ENCODE peak calls at places on chromosomes 3 and 15, in four cellular contexts. M, K, U and J are unnamed samples.

GRCh38 chr15:90637693-90638092 is 79.5 kb upstream of the BLM start:
- DNase-seq in M (no peak), U (peak), K (no peak), J (no peak)

GRCh38 chr3:111577798-111578685 is 17.1 kb downstream of the ZBED2 start:
- DNase-seq in U (peak), K (peak), M (peak), J (peak)

GRCh38 chr3:9500108-9501050 is 53.2 kb downstream of the LHFPL4 start:
- DNase-seq in U (no peak), K (peak), M (no peak), J (no peak)

GRCh38 chr15:66999601-67000000 is 65.8 kb upstream of the SMAD3 start:
- DNase-seq in M (no peak), U (no peak), K (no peak), J (no peak)

GRCh38 chr15:78838480-78838879 is 27.2 kb upstream of the ADAMTS7 start:
- DNase-seq in M (no peak), U (no peak), K (no peak), J (no peak)

GRCh38 chr3:8622873-8623725 is 21.5 kb downstream of the SSUH2 start:
- DNase-seq in M (peak), K (peak), U (peak), J (no peak)

GRCh38 chr3:191350389-191351090 is 20.2 kb upstream of the UTS2B start:
- DNase-seq in M (no peak), U (no peak), K (no peak), J (no peak)

GRCh38 chr3:132595036-132595435 is 2.0 kb upstream of the ACKR4 start:
- DNase-seq in M (no peak), U (no peak), K (no peak), J (no peak)

GRCh38 chr15:80710635-80711553 is 15.8 kb downstream of the ABHD17C start:
- DNase-seq in M (no peak), K (no peak), U (no peak), J (no peak)

GRCh38 chr15:45690581-45691260 is 55.9 kb downstream of the SQOR start:
- DNase-seq in K (no peak), U (no peak), M (no peak), J (no peak)

GRCh38 chr3:126495786-126496185 is 20.1 kb upstream of the ZXDC start:
- DNase-seq in M (no peak), K (no peak), U (no peak), J (no peak)

GRCh38 chr15:52247032-52247431 is 48.6 kb downstream of the MYO5C start:
- DNase-seq in M (no peak), K (no peak), U (no peak), J (no peak)

GRCh38 chr15:49380912-49381311 is 42.1 kb upstream of the FGF7 start:
- DNase-seq in M (no peak), K (no peak), U (no peak), J (no peak)

GRCh38 chr3:71371282-71371681 is 212.2 kb downstream of the FOXP1 start:
- DNase-seq in U (no peak), K (no peak), M (no peak), J (no peak)

GRCh38 chr3:191329654-191330308 is 545 bp downstream of the UTS2B start:
- DNase-seq in U (peak), K (no peak), M (peak), J (peak)

GRCh38 chr3:31011383-31011782 is 116.9 kb upstream of the GADL1 start:
- DNase-seq in K (no peak), U (no peak), M (no peak), J (no peak)

GRCh38 chr3:20462723-20463122 is 276.7 kb upstream of the SGO1 start:
- DNase-seq in K (no peak), M (no peak), U (no peak), J (no peak)

GRCh38 chr3:14837864-14838263 is 19.1 kb downstream of the FGD5 start:
- DNase-seq in U (no peak), K (no peak), M (no peak), J (no peak)